ENCODE peak calls at places on chromosome 2, in five cellular contexts. D is caudate nucleus, Z is NCI-H82, F is KG1, V is retina. S is an unnamed sample.

GRCh38 chr2:46846454-46846990 is 69.1 kb downstream of the MCFD2 start:
- DNase-seq in Z (no peak), F (no peak), D (no peak), V (no peak), S (no peak)

GRCh38 chr2:108369153-108369552 is 8.6 kb upstream of the SULT1C4 start:
- DNase-seq in V (no peak), Z (no peak), D (no peak), F (no peak), S (no peak)

GRCh38 chr2:73114273-73114867 is 1.6 kb upstream of the RAB11FIP5 start:
- DNase-seq in Z (peak), F (no peak), D (no peak), V (no peak), S (no peak)

GRCh38 chr2:27000228-27000627 is 29.8 kb downstream of the MAPRE3 start:
- DNase-seq in Z (no peak), D (no peak), F (no peak), V (no peak), S (no peak)

GRCh38 chr2:203682688-203683130 is 23.7 kb upstream of the CD28 start:
- DNase-seq in V (no peak), F (no peak), D (no peak), Z (no peak), S (no peak)

GRCh38 chr2:61670591-61671503 is 132.7 kb upstream of the XPO1 start:
- DNase-seq in V (peak), D (peak), Z (no peak), F (no peak), S (no peak)

GRCh38 chr2:197198890-197199289 is 111.7 kb downstream of the ANKRD44 start:
- DNase-seq in V (no peak), D (no peak), F (peak), Z (no peak), S (peak)

GRCh38 chr2:227761734-227762476 is 16.2 kb downstream of the SCYGR8 start:
- DNase-seq in D (no peak), V (no peak), Z (no peak), F (no peak), S (no peak)

GRCh38 chr2:158179660-158180059 is 78.0 kb downstream of the UPP2 start:
- DNase-seq in Z (peak), V (peak), D (no peak), F (no peak), S (peak)

GRCh38 chr2:229344151-229344551 is 73.1 kb upstream of the PID1 start:
- DNase-seq in Z (peak), V (no peak), F (no peak), D (no peak), S (no peak)

GRCh38 chr2:152446213-152446612 is 111.2 kb downstream of the FMNL2 start:
- DNase-seq in V (no peak), Z (no peak), D (no peak), F (no peak), S (no peak)

GRCh38 chr2:102158336-102158735 is 15.8 kb downstream of the IL1R1 start:
- DNase-seq in F (no peak), V (no peak), Z (no peak), D (no peak), S (no peak)

GRCh38 chr2:174728096-174728495 is 36.2 kb downstream of the CHRNA1 start:
- DNase-seq in Z (no peak), F (no peak), V (no peak), D (no peak), S (no peak)

GRCh38 chr2:240426797-240427721 is 8.4 kb upstream of the GPC1 start:
- DNase-seq in F (no peak), D (no peak), V (no peak), Z (no peak), S (no peak)

GRCh38 chr2:73297151-73297559 is 3.8 kb upstream of the EGR4 start:
- DNase-seq in Z (peak), V (peak), F (no peak), D (no peak), S (peak)

GRCh38 chr2:203500951-203501350 is 34.1 kb downstream of the RAPH1 start:
- DNase-seq in D (no peak), F (peak), V (no peak), Z (no peak), S (no peak)

GRCh38 chr2:113268621-113269360 is 9.9 kb downstream of the PAX8 start:
- DNase-seq in V (no peak), F (no peak), Z (no peak), D (no peak), S (no peak)

GRCh38 chr2:120597595-120598193 is 138.0 kb upstream of the GLI2 start:
- DNase-seq in V (peak), Z (no peak), D (no peak), F (no peak), S (no peak)

GRCh38 chr2:224973112-224974016 is 68.9 kb downstream of the DOCK10 start:
- DNase-seq in F (no peak), Z (peak), V (no peak), D (no peak), S (no peak)

S was measured in hepatic stellate cell.